ENCODE peak calls at places on chromosome 2, in four cellular contexts. One of them, this sample, is unnamed.

GRCh38 chr2:120763516-120763915 is 27.8 kb downstream of the GLI2 start:
- DNase-seq in GM12864: no peak
- DNase-seq in T-cell: no peak
- DNase-seq in stimulated activated CD4-positive, alpha-beta T cell treated with anti-CD3 and anti-CD28 coated beads, Interleukin-12 subunit alpha, Interleukin-12 subunit beta, amount 100 ng/mL, for 48 hours: no peak
- DNase-seq in this sample: no peak

GRCh38 chr2:44715671-44716077 is 225.8 kb upstream of the SIX3 start:
- DNase-seq in GM12864: no peak
- DNase-seq in stimulated activated CD4-positive, alpha-beta T cell treated with anti-CD3 and anti-CD28 coated beads, Interleukin-12 subunit alpha, Interleukin-12 subunit beta, amount 100 ng/mL, for 48 hours: no peak
- DNase-seq in T-cell: no peak
- DNase-seq in this sample: no peak

GRCh38 chr2:3129867-3130266 is 247.8 kb downstream of the EIPR1 start:
- DNase-seq in stimulated activated CD4-positive, alpha-beta T cell treated with anti-CD3 and anti-CD28 coated beads, Interleukin-12 subunit alpha, Interleukin-12 subunit beta, amount 100 ng/mL, for 48 hours: no peak
- DNase-seq in GM12864: no peak
- DNase-seq in T-cell: no peak
- DNase-seq in this sample: no peak

GRCh38 chr2:239820836-239821693 is 204.1 kb downstream of the NDUFA10 start:
- DNase-seq in stimulated activated CD4-positive, alpha-beta T cell treated with anti-CD3 and anti-CD28 coated beads, Interleukin-12 subunit alpha, Interleukin-12 subunit beta, amount 100 ng/mL, for 48 hours: no peak
- DNase-seq in GM12864: no peak
- DNase-seq in T-cell: no peak
- DNase-seq in this sample: no peak

GRCh38 chr2:191566347-191566746 is 111.6 kb upstream of the NABP1 start:
- DNase-seq in stimulated activated CD4-positive, alpha-beta T cell treated with anti-CD3 and anti-CD28 coated beads, Interleukin-12 subunit alpha, Interleukin-12 subunit beta, amount 100 ng/mL, for 48 hours: peak
- DNase-seq in T-cell: peak
- DNase-seq in GM12864: peak
- DNase-seq in this sample: peak

GRCh38 chr2:7007846-7008741 is 90.9 kb downstream of the RNF144A start:
- DNase-seq in GM12864: no peak
- DNase-seq in T-cell: no peak
- DNase-seq in stimulated activated CD4-positive, alpha-beta T cell treated with anti-CD3 and anti-CD28 coated beads, Interleukin-12 subunit alpha, Interleukin-12 subunit beta, amount 100 ng/mL, for 48 hours: no peak
- DNase-seq in this sample: no peak

GRCh38 chr2:36466135-36466534 is 110.6 kb downstream of the CRIM1 start:
- DNase-seq in stimulated activated CD4-positive, alpha-beta T cell treated with anti-CD3 and anti-CD28 coated beads, Interleukin-12 subunit alpha, Interleukin-12 subunit beta, amount 100 ng/mL, for 48 hours: no peak
- DNase-seq in T-cell: no peak
- DNase-seq in GM12864: no peak
- DNase-seq in this sample: no peak

GRCh38 chr2:33000986-33001385 is 54.2 kb downstream of the LTBP1 start:
- DNase-seq in stimulated activated CD4-positive, alpha-beta T cell treated with anti-CD3 and anti-CD28 coated beads, Interleukin-12 subunit alpha, Interleukin-12 subunit beta, amount 100 ng/mL, for 48 hours: no peak
- DNase-seq in GM12864: no peak
- DNase-seq in T-cell: no peak
- DNase-seq in this sample: no peak

GRCh38 chr2:227163998-227164744 is at the start of the genes COL4A3 and COL4A4:
- DNase-seq in T-cell: no peak
- DNase-seq in stimulated activated CD4-positive, alpha-beta T cell treated with anti-CD3 and anti-CD28 coated beads, Interleukin-12 subunit alpha, Interleukin-12 subunit beta, amount 100 ng/mL, for 48 hours: no peak
- DNase-seq in GM12864: peak
- DNase-seq in this sample: no peak